ENCODE peak calls at places on chromosomes 3 and 15, in nine cellular contexts. F, M, A, C, D, V, E, W and H are unnamed samples.

GRCh38 chr3:40054568-40055222 is 245.3 kb downstream of the MYRIP start:
- DNase-seq in F (no peak), A (peak), E (no peak), V (no peak), W (no peak), M (no peak), D (no peak), C (no peak), H (no peak)

GRCh38 chr3:24475945-24476344 is 18.7 kb downstream of the THRB start:
- DNase-seq in F (no peak), W (no peak), A (peak), D (no peak), C (peak), M (no peak), V (no peak), E (peak), H (peak)

GRCh38 chr3:119826714-119827113 is 44.8 kb downstream of the NR1I2 start:
- DNase-seq in D (no peak), V (no peak), W (no peak), E (no peak), M (no peak), F (no peak), C (no peak), A (no peak), H (no peak)

GRCh38 chr3:69051796-69052566 is at the start of gene TMF1:
- DNase-seq in V (peak), M (peak), A (peak), D (peak), E (peak), W (peak), F (peak), C (peak), H (peak)

GRCh38 chr3:156448300-156448699 is 106.6 kb downstream of the SSR3 start:
- DNase-seq in D (no peak), A (peak), W (no peak), F (no peak), V (no peak), M (no peak), E (peak), C (peak), H (no peak)

GRCh38 chr3:54342676-54343075 is 220.3 kb downstream of the CACNA2D3 start:
- DNase-seq in W (no peak), E (no peak), F (peak), V (no peak), A (no peak), C (no peak), M (peak), D (peak), H (no peak)

GRCh38 chr15:78509726-78510312 is 2.4 kb downstream of the HYKK start:
- DNase-seq in E (no peak), W (no peak), V (no peak), C (no peak), D (no peak), M (no peak), A (no peak), F (no peak), H (no peak)

GRCh38 chr3:133330043-133330442 is 69.8 kb upstream of the BFSP2 start:
- DNase-seq in W (no peak), F (no peak), D (no peak), E (no peak), C (no peak), V (no peak), A (no peak), M (no peak), H (no peak)

GRCh38 chr15:52790166-52790708 is at the start of gene ONECUT1:
- DNase-seq in C (peak), D (peak), F (no peak), M (no peak), A (peak), V (peak), W (no peak), E (peak), H (no peak)

GRCh38 chr3:154074966-154075365 is 46.2 kb upstream of the ARHGEF26 start:
- DNase-seq in V (no peak), M (no peak), F (no peak), D (no peak), E (no peak), A (no peak), W (no peak), C (no peak), H (no peak)

GRCh38 chr3:16181361-16181760 is 6.9 kb downstream of the GALNT15 start:
- DNase-seq in F (peak), V (no peak), C (no peak), A (peak), D (no peak), M (peak), E (peak), W (peak), H (no peak)

GRCh38 chr3:53377794-53378193 is 30.5 kb upstream of the DCP1A start:
- DNase-seq in A (no peak), W (no peak), C (no peak), M (no peak), F (no peak), V (no peak), E (no peak), D (no peak), H (no peak)

GRCh38 chr3:128190501-128190900 is 37.2 kb downstream of the EEFSEC start:
- DNase-seq in C (peak), F (no peak), D (no peak), W (no peak), M (no peak), V (no peak), A (peak), E (peak), H (no peak)

GRCh38 chr3:155102329-155102728 is 22.2 kb downstream of the MME start:
- DNase-seq in D (no peak), E (peak), V (no peak), W (no peak), M (no peak), A (peak), F (no peak), C (no peak), H (peak)

GRCh38 chr15:33553157-33553556 is 242.4 kb downstream of the RYR3 start:
- DNase-seq in D (no peak), W (no peak), C (no peak), M (no peak), V (no peak), A (no peak), E (no peak), F (no peak), H (no peak)

GRCh38 chr15:40787344-40787841 is 17.6 kb downstream of the C15orf62 start:
- DNase-seq in A (peak), M (no peak), F (no peak), V (peak), D (no peak), W (no peak), C (peak), E (peak), H (peak)

GRCh38 chr15:92471263-92471662 is 77.6 kb downstream of the ST8SIA2 start:
- DNase-seq in M (no peak), A (no peak), F (no peak), V (no peak), C (no peak), D (no peak), W (no peak), E (peak), H (no peak)

GRCh38 chr15:46413799-46414198 is 779.0 kb downstream of the SQOR start:
- DNase-seq in V (no peak), A (peak), F (no peak), M (no peak), C (peak), E (peak), W (no peak), D (no peak), H (peak)

GRCh38 chr3:134362670-134363380 is 11.4 kb downstream of the AMOTL2 start:
- DNase-seq in C (no peak), D (no peak), E (peak), F (no peak), W (no peak), M (no peak), A (peak), V (no peak), H (no peak)

GRCh38 chr3:143358793-143359491 is 239.4 kb downstream of the CHST2 start:
- DNase-seq in D (no peak), F (no peak), M (no peak), W (no peak), C (no peak), V (no peak), E (no peak), A (no peak), H (no peak)

GRCh38 chr3:106805625-106806024 is 571.6 kb upstream of the CCDC54 start:
- DNase-seq in F (no peak), V (no peak), C (no peak), W (no peak), A (no peak), E (peak), M (no peak), D (no peak), H (no peak)

GRCh38 chr3:183779896-183780450 is 45.4 kb downstream of the MAP6D1 start:
- DNase-seq in V (no peak), A (no peak), D (no peak), W (no peak), C (no peak), E (no peak), M (no peak), F (no peak), H (no peak)

GRCh38 chr3:27910456-27910855 is 188.3 kb upstream of the EOMES start:
- DNase-seq in D (no peak), W (peak), A (no peak), F (no peak), C (no peak), M (no peak), E (peak), V (no peak), H (no peak)

GRCh38 chr15:96947830-96948229 is 617.3 kb downstream of the NR2F2 start:
- DNase-seq in F (no peak), C (peak), D (peak), V (no peak), M (no peak), A (no peak), W (no peak), E (no peak), H (no peak)

GRCh38 chr15:56058986-56059385 is 65.6 kb upstream of the NEDD4 start:
- DNase-seq in E (no peak), W (no peak), A (no peak), M (no peak), V (no peak), D (no peak), C (no peak), F (no peak), H (no peak)

GRCh38 chr15:35827949-35828348 is 282.0 kb upstream of the DPH6 start:
- DNase-seq in W (no peak), V (no peak), E (no peak), F (no peak), C (no peak), A (peak), D (no peak), M (no peak), H (no peak)

GRCh38 chr3:24678441-24678865 is 183.8 kb upstream of the THRB start:
- DNase-seq in E (peak), F (no peak), V (peak), C (peak), D (no peak), M (no peak), A (peak), W (no peak), H (peak)

GRCh38 chr15:95739161-95739560 is 591.3 kb upstream of the NR2F2 start:
- DNase-seq in V (no peak), M (no peak), A (no peak), F (no peak), C (no peak), D (no peak), E (no peak), W (no peak), H (no peak)

GRCh38 chr15:48803877-48804276 is 7.0 kb downstream of the CEP152 start:
- DNase-seq in M (no peak), W (no peak), V (no peak), A (peak), F (peak), E (peak), C (no peak), D (no peak), H (no peak)

GRCh38 chr3:141407043-141407442 is 38.7 kb downstream of the ZBTB38 start:
- DNase-seq in A (peak), M (peak), D (no peak), F (no peak), V (no peak), W (peak), C (peak), E (peak), H (no peak)